ENCODE peak calls at places on chromosomes 1 and 21, in five cellular contexts. J is BJ; Z is uterus; M is CD8-positive, alpha-beta T cell; Q is psoas muscle. I is an unnamed sample. For H3K27me3, the result is how much of the 10 kb centered on the place peaks cover.

GRCh38 chr1:12620142-12620865 is 2.3 kb upstream of the DHRS3 start:
- DNase-seq in Z (no peak), Q (no peak), J (no peak), M (no peak), I (no peak)

GRCh38 chr1:72892461-72892860 is 610.1 kb upstream of the NEGR1 start:
- DNase-seq in J (no peak), Z (no peak), M (no peak), Q (no peak), I (no peak)

GRCh38 chr1:112721966-112722524 is 6.9 kb upstream of the PPM1J start:
- DNase-seq in Q (no peak), Z (no peak), M (no peak), J (no peak), I (no peak)

GRCh38 chr1:159881930-159882839 is 17.8 kb downstream of the CFAP45 start:
- DNase-seq in Z (peak), Q (peak), J (peak), M (no peak), I (no peak)

GRCh38 chr1:65147424-65148177 is 402 bp upstream of the AK4 start:
- DNase-seq in Z (peak), J (no peak), Q (peak), M (no peak), I (peak)

GRCh38 chr1:60895167-60896124 is 186.9 kb upstream of the NFIA start:
- DNase-seq in M (no peak), J (no peak), Q (no peak), Z (no peak), I (no peak)

GRCh38 chr1:229046251-229046853 is 224.6 kb upstream of the RAB4A start:
- DNase-seq in J (no peak), M (no peak), Z (no peak), Q (no peak), I (peak)

GRCh38 chr21:44199448-44199847 is 41.3 kb downstream of the ICOSLG start:
- DNase-seq in M (no peak), J (no peak), Q (no peak), Z (no peak), I (peak)

GRCh38 chr1:247102381-247102780 is 1.8 kb downstream of the ZNF669 start:
- DNase-seq in M (no peak), Q (no peak), J (no peak), Z (no peak), I (no peak)

GRCh38 chr1:56550132-56550531 is 29.2 kb downstream of the PLPP3 start:
- DNase-seq in Z (no peak), Q (no peak), J (no peak), M (no peak), I (peak)

GRCh38 chr1:55211909-55212308 is 3.3 kb downstream of the USP24 start:
- DNase-seq in Q (no peak), Z (no peak), M (no peak), J (no peak), I (no peak)

GRCh38 chr1:12433323-12434053 is 184.5 kb downstream of the DHRS3 start:
- DNase-seq in J (no peak), Z (peak), M (no peak), Q (peak), I (peak)

GRCh38 chr1:225155555-225155954 is 226.1 kb downstream of the DNAH14 start:
- DNase-seq in Z (no peak), J (no peak), Q (no peak), M (no peak), I (no peak)

GRCh38 chr1:173489929-173490328 is 12.8 kb downstream of the PRDX6 start:
- DNase-seq in Q (no peak), J (no peak), Z (no peak), M (no peak), I (no peak)

GRCh38 chr1:37167479-37167878 is 133.2 kb upstream of the GRIK3 start:
- DNase-seq in M (no peak), Z (no peak), Q (no peak), J (no peak), I (no peak)

GRCh38 chr1:205612556-205612955 is 19.3 kb downstream of the ELK4 start:
- DNase-seq in J (no peak), Q (no peak), M (no peak), Z (no peak), I (no peak)

GRCh38 chr1:79010589-79010988 is 4.1 kb upstream of the ADGRL4 start:
- DNase-seq in Q (no peak), M (no peak), J (no peak), Z (no peak), I (no peak)

GRCh38 chr1:38586993-38587646 is 272.5 kb downstream of the RRAGC start:
- DNase-seq in Q (peak), Z (no peak), J (no peak), M (peak), I (peak)

GRCh38 chr1:54302951-54303843 is 103.0 kb downstream of the SSBP3 start:
- DNase-seq in Q (no peak), M (no peak), J (no peak), Z (no peak), I (no peak)

GRCh38 chr1:67019600-67020136 is 34.3 kb downstream of the SLC35D1 start:
- DNase-seq in M (no peak), Z (peak), J (peak), Q (no peak), I (no peak)

GRCh38 chr1:58964880-58965279 is 181.0 kb upstream of the JUN start:
- DNase-seq in Z (no peak), Q (peak), M (no peak), J (no peak), I (no peak)

GRCh38 chr1:6373961-6374720 is 19.4 kb downstream of the ACOT7 start:
- DNase-seq in Z (no peak), Q (no peak), M (no peak), J (no peak), I (no peak)

GRCh38 chr1:35603941-35604340 is 30.8 kb downstream of the TFAP2E start:
- DNase-seq in Z (no peak), Q (no peak), J (no peak), M (no peak), I (no peak)

GRCh38 chr21:25857308-25858099 is 122.7 kb downstream of the GABPA start:
- DNase-seq in M (no peak), Q (no peak), Z (no peak), J (no peak), I (no peak)

DNA sequence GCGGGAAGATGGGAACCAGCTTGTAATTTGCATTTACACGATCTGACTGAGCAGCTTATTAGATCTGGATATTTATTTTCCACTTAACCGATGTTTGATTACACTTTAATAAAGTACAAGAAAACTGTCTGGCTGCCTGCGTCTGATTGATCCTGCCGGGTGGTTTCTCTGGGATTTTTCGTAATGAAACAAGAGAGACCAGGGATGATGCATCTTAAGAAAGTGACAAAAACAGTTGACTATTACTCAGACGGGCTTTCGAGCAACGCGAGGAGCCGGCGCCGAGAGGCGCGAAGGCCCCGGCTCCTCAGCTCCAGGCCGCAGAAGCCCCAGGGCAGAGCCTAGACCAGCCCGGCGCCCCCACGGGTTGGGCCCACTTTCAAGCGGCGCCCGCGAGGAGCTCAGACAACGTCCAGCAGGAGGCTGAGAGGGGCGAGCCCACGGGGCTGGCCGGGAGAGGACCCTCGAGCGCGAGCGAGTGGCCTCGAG is 118.1 kb upstream of the BARHL2 start:
- DNase-seq in M (no peak), Z (no peak), Q (no peak), J (no peak), I (no peak)
- H3K27me3 ChIP-seq in M (half or more), Z (under half), Q (under half), J (under half), I (half or more)

DNA sequence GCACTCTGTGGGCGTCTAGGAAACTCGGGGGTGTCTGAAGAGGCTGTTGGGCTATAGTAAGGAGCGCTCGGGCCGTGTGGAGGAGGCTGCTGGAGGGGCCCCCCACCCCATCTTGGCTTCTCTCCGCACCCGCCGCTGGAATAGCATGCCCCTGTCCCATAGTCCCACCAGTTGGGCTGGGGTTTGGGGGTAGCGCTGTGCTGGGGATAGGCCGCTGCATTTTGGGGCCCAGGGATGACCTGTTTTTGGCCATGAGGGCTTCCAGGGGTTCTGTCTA is 511 bp downstream of the EFNA3 start:
- DNase-seq in Z (no peak), J (no peak), M (no peak), Q (no peak), I (no peak)
- H3K4me3 ChIP-seq in Z (no peak), J (peak), M (peak), Q (peak), I (peak)

DNA sequence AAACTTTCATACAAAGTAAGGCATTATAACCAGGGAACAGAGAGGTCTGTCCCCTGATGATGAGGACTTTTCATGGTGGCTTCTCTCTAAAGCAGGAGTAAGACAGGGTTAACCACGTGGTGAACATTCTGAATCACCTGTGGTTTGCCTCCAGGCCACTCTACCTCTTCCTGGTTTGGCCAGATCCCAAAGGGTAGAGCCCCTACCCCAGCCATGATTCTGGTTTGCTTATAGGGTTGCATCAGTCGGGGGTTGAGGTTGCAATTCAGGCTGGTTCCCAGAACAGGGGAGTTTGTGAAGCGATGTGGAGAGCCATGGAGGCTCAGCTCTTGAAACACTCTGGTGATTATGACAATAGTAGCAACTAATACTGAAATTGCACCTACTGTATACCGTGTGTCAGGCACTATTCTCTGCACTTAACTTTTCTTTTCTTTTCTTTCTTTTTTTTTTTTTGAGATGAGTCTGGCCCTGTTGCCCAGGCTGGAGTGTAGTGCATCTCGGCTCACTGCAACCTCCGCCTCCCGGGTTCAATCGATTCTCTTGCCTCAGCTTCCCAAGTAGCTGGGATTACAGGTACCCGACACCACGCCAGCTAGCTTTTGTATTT is 8.3 kb downstream of the CNR2 start:
- DNase-seq in Q (no peak), M (no peak), J (no peak), Z (no peak), I (no peak)
- H3K27me3 ChIP-seq in Q (under half), M (under half), J (under half), Z (under half), I (under half)

DNA sequence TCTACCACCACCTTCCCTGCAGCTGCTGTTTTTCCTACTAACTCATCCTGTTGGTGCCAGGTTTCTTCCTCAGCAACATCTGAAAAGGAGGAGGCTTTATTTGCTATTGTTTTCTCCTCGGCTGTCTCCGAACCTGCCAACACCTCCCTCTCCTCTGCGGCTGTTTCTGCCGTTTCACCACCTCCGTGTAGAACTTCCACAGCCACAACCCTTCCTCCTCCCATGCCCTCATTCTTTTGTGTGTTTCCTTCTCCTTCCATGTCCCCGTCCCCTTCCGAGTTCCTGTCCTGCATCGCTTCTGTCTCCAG is 59.0 kb upstream of the LRRC53 start:
- DNase-seq in Z (no peak), Q (no peak), M (no peak), J (no peak), I (no peak)
- H3K4me3 ChIP-seq in Z (no peak), Q (no peak), M (no peak), J (no peak), I (no peak)

GRCh38 chr1:213054142-213054541 is 3.1 kb downstream of the RPS6KC1 start:
- DNase-seq in Q (no peak), J (no peak), Z (no peak), M (no peak), I (no peak)
- H3K27me3 ChIP-seq in Q (under half), J (under half), Z (under half), M (under half), I (under half)

GRCh38 chr1:16158025-16158424 is 2.2 kb upstream of the EPHA2 start:
- DNase-seq in Q (no peak), Z (no peak), M (no peak), J (no peak), I (no peak)

GRCh38 chr1:16155537-16156410 is at the start of gene EPHA2:
- DNase-seq in Z (peak), Q (peak), J (no peak), M (no peak), I (peak)

GRCh38 chr1:16153999-16154673 is 1.7 kb downstream of the EPHA2 start:
- DNase-seq in M (no peak), Z (no peak), Q (no peak), J (no peak), I (peak)

GRCh38 chr1:16158993-16159831 is 3.3 kb upstream of the EPHA2 start:
- DNase-seq in J (no peak), Q (no peak), M (no peak), Z (no peak), I (no peak)

GRCh38 chr1:16156848-16157495 is 1.1 kb upstream of the EPHA2 start:
- DNase-seq in Z (no peak), J (no peak), Q (no peak), M (no peak), I (peak)
- H3K4me3 ChIP-seq in Z (no peak), J (no peak), Q (no peak), M (no peak), I (no peak)

GRCh38 chr1:44408181-44409018 is 3.3 kb downstream of the RNF220 start:
- DNase-seq in Q (no peak), J (no peak), M (no peak), Z (no peak), I (peak)

GRCh38 chr1:44406761-44407429 is 1.8 kb downstream of the RNF220 start:
- DNase-seq in J (no peak), Q (peak), M (no peak), Z (no peak), I (peak)

GRCh38 chr1:44405804-44406743 is 1.0 kb downstream of the RNF220 start:
- DNase-seq in Q (no peak), Z (no peak), M (no peak), J (no peak), I (peak)

GRCh38 chr1:44407430-44408180 is 2.5 kb downstream of the RNF220 start:
- DNase-seq in Z (no peak), J (no peak), M (no peak), Q (no peak), I (peak)

GRCh38 chr1:44405041-44405803 is at the start of gene RNF220:
- DNase-seq in Z (no peak), M (no peak), J (no peak), Q (peak), I (peak)
- H3K27me3 ChIP-seq in Z (under half), M (under half), J (under half), Q (half or more), I (under half)

GRCh38 chr1:21763236-21763635 is 19.7 kb downstream of the USP48 start:
- DNase-seq in J (no peak), Q (no peak), M (no peak), Z (no peak), I (no peak)

GRCh38 chr1:21759818-21760217 is 23.1 kb downstream of the USP48 start:
- DNase-seq in Z (no peak), J (no peak), M (no peak), Q (no peak), I (no peak)

GRCh38 chr1:21763694-21764419 is 19.1 kb downstream of the USP48 start:
- DNase-seq in Z (no peak), Q (no peak), M (no peak), J (no peak), I (no peak)

GRCh38 chr1:21761052-21761451 is 21.9 kb downstream of the USP48 start:
- DNase-seq in Z (no peak), M (no peak), Q (no peak), J (no peak), I (no peak)

DNA sequence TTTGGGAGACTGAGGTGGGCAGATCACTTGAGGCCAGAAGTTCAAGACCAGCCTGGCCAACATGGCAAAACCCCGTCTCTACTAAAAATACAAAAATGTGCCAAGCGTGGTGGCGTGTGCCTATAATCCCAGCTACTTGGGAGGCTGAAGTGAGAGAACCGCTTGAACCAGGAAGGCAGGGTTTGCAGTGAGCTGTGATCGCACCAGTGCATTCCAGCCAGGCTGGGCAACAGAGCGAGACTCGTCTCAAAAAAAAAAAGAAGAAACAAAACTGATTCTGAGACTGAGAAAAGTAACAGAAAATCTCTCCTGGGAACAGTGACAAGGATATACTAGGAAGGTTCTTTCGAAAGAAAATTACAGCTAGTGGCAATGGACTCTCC is 20.9 kb downstream of the USP48 start:
- DNase-seq in Z (no peak), Q (no peak), J (no peak), M (no peak), I (no peak)
- H3K4me3 ChIP-seq in Z (no peak), Q (no peak), J (no peak), M (no peak), I (no peak)

DNA sequence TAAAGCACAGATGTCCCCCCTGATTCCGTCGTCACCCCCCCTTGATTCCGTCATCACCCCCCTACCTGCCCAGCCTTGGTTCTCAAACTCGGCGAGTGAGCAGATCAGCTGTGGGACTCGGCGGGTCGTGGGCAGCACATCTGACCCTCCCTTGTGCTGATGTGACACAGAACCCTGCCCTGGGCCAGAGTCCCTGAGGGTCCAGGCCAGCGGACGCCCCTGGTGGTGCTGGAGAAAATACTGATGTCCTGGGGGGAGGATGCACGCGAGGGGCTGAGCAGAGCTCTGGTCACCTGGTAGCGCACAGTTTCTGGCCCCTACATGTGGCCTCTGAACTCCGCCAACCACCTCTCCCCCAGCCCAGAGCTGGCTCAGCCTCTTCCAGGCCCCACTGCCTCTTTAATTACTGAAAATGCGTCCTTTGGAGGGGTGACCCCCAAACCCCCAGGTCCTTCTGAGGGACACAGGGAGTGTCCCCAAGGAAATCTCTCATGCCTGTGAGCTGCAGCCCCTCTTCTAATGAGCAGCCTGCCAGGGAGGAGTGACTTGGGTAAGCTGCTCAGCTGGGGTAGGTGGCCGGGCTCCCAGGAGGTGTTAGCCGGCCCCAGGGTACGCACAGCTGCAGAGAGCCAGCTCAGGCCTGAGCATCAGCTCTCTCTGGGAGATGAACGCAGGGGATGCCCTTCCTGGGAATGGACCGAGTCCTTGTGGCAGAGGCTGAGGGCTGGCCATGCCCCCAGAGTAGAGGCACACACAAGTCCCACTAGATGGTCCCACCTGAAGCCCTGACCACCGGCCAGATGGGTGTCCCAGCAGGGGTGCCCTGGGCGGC is 129.5 kb upstream of the ARHGEF16 start:
- DNase-seq in J (no peak), Z (no peak), Q (no peak), M (no peak), I (peak)
- H3K27me3 ChIP-seq in J (under half), Z (under half), Q (under half), M (under half), I (under half)

I was measured in H7.